ENCODE peak calls at places on chromosomes 6 and 20, in ten cellular contexts. D is endothelial cell; G is BJ; S is spleen; O is transverse colon; W is cardiac fibroblast; H is mesothelial cell of epicardium; B is CD8-positive, alpha-beta T cell; U is fibroblast of pulmonary artery; T is SK-N-SH. Q is an unnamed sample.

GRCh38 chr20:14288341-14289330 is 48.8 kb downstream of the FLRT3 start:
- DNase-seq in D (no peak), G (no peak), S (no peak), O (no peak), W (no peak), H (no peak), B (no peak), U (peak), T (no peak), Q (no peak)

GRCh38 chr6:43950206-43950605 is 177.0 kb downstream of the MRPL14 start:
- DNase-seq in D (no peak), G (no peak), S (peak), O (no peak), W (no peak), H (no peak), B (no peak), U (no peak), T (no peak), Q (no peak)

GRCh38 chr20:63968136-63968927 is 1.4 kb downstream of the ZNF512B start:
- DNase-seq in D (no peak), G (no peak), S (peak), O (peak), W (no peak), H (no peak), B (no peak), U (no peak), T (no peak), Q (no peak)

GRCh38 chr20:1881240-1881835 is 13.9 kb upstream of the SIRPA start:
- DNase-seq in D (no peak), G (no peak), S (peak), O (no peak), W (no peak), H (no peak), B (no peak), U (no peak), T (no peak), Q (no peak)

GRCh38 chr6:75201901-75202672 is 3.8 kb downstream of the COL12A1 start:
- DNase-seq in D (peak), G (no peak), S (peak), O (peak), W (peak), H (no peak), B (no peak), U (peak), T (peak), Q (peak)

GRCh38 chr20:23889775-23890187 is 10.2 kb upstream of the CST5 start:
- DNase-seq in D (peak), G (no peak), S (no peak), O (peak), W (peak), H (no peak), B (peak), U (peak), T (peak), Q (no peak)

GRCh38 chr20:47380481-47380880 is 24.0 kb upstream of the ZMYND8 start:
- DNase-seq in D (no peak), G (no peak), S (no peak), O (no peak), W (peak), H (no peak), B (no peak), U (peak), T (no peak), Q (no peak)

GRCh38 chr6:160069050-160069454 is 52.6 kb upstream of the SLC22A1 start:
- DNase-seq in D (no peak), G (no peak), S (no peak), O (peak), W (no peak), H (no peak), B (peak), U (no peak), T (no peak), Q (no peak)

GRCh38 chr20:60055740-60056139 is 97.5 kb downstream of the CDH26 start:
- DNase-seq in D (no peak), G (no peak), S (peak), O (peak), W (no peak), H (no peak), B (peak), U (no peak), T (no peak), Q (no peak)

GRCh38 chr6:27230758-27231111 is 16.8 kb upstream of the PRSS16 start:
- DNase-seq in D (no peak), G (no peak), S (no peak), O (no peak), W (no peak), H (no peak), B (no peak), U (no peak), T (no peak), Q (no peak)

GRCh38 chr6:74596586-74596985 is 609.3 kb downstream of the COL12A1 start:
- DNase-seq in D (no peak), G (peak), S (no peak), O (no peak), W (no peak), H (no peak), B (no peak), U (no peak), T (no peak), Q (no peak)

GRCh38 chr20:36043892-36044515 is 75.6 kb downstream of the CNBD2 start:
- DNase-seq in D (no peak), G (no peak), S (no peak), O (no peak), W (no peak), H (no peak), B (no peak), U (no peak), T (no peak), Q (no peak)

GRCh38 chr6:112691289-112691688 is 344.2 kb downstream of the RFPL4B start:
- DNase-seq in D (no peak), G (peak), S (no peak), O (no peak), W (peak), H (no peak), B (no peak), U (peak), T (peak), Q (no peak)

GRCh38 chr6:54910326-54910952 is 63.9 kb downstream of the FAM83B start:
- DNase-seq in D (no peak), G (no peak), S (no peak), O (peak), W (peak), H (no peak), B (no peak), U (no peak), T (no peak), Q (no peak)

GRCh38 chr6:31203345-31203979 is 33.0 kb upstream of the POU5F1 start:
- DNase-seq in D (no peak), G (no peak), S (no peak), O (peak), W (peak), H (no peak), B (peak), U (peak), T (no peak), Q (no peak)

GRCh38 chr20:38805958-38806854 is 709 bp downstream of the PPP1R16B start:
- DNase-seq in D (peak), G (no peak), S (peak), O (peak), W (no peak), H (no peak), B (peak), U (no peak), T (peak), Q (no peak)

DNA sequence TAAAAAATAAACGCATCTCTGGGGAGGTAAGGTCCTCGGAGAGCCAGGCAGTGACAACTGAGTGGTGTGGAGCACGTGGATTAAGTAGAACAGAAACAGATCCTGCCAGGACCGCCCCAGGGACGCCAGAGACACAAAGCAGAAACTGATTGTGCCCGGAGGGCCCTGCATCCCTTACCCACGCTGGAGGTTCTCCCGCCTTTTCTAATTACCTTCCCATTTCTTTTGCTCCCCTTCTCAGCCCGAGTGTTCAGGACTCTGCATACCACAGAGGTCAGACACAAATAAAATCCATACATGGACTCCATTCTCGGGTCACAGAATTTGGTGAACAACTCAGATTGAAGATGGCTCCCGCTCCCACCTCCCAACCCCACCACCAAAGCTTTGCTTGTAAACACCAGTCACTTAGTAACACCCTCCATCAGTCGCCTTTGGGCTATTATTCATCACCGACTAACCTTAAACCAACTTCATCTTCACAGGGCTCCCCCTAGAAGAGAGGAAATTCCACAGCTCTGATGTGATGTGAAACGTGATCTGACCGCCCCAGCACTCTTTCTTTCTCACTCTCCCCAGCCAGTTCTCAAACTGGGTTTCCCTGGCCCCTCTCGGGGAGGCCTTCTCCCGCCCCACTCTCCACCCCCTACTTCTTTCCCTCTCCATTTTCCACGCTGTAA is 32.6 kb upstream of the PIM1 start:
- DNase-seq in D (peak), G (peak), S (no peak), O (no peak), W (peak), H (peak), B (no peak), U (peak), T (peak), Q (no peak)
- TF ChIP-seq CTCF in D (no peak), G (no peak), S (no peak), O (no peak), W (no peak), H (no peak), B (no peak), U (no peak), T (no peak), Q (no peak)

GRCh38 chr20:58245931-58246330 is 17.5 kb upstream of the ANKRD60 start:
- DNase-seq in D (no peak), G (no peak), S (no peak), O (no peak), W (no peak), H (no peak), B (no peak), U (no peak), T (no peak), Q (no peak)

GRCh38 chr20:58244517-58245030 is 16.1 kb upstream of the ANKRD60 start:
- DNase-seq in D (no peak), G (no peak), S (no peak), O (no peak), W (no peak), H (no peak), B (no peak), U (no peak), T (no peak), Q (no peak)

GRCh38 chr20:58243653-58244410 is 15.4 kb upstream of the ANKRD60 start:
- DNase-seq in D (no peak), G (no peak), S (no peak), O (no peak), W (no peak), H (no peak), B (no peak), U (peak), T (no peak), Q (no peak)

GRCh38 chr20:58245181-58245891 is 16.9 kb upstream of the ANKRD60 start:
- DNase-seq in D (no peak), G (no peak), S (no peak), O (no peak), W (no peak), H (no peak), B (no peak), U (no peak), T (no peak), Q (no peak)

DNA sequence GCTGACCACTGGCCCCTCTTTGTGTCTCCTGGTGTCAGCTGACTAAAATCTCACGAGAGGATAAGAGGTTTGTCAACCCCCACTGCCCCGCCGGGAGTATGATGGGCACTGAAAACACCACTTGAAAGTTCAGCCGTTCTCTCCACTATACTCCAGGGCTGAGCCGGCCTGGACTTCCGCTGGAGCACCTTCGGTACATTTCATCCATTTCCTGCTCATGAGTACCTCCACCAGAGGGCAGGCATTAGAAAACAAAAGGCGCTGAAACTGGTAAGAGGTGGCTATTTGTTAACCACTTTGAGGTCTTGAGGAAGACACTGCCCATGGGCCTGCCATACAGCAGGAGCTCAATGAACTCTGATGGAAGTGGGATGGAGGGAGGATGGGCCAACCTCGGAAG is 17.9 kb upstream of the ANKRD60 start:
- DNase-seq in D (peak), G (no peak), S (no peak), O (no peak), W (peak), H (no peak), B (no peak), U (peak), T (no peak), Q (no peak)
- TF ChIP-seq CTCF in D (peak), G (peak), S (no peak), O (no peak), W (peak), H (peak), B (no peak), U (peak), T (peak), Q (peak)

DNA sequence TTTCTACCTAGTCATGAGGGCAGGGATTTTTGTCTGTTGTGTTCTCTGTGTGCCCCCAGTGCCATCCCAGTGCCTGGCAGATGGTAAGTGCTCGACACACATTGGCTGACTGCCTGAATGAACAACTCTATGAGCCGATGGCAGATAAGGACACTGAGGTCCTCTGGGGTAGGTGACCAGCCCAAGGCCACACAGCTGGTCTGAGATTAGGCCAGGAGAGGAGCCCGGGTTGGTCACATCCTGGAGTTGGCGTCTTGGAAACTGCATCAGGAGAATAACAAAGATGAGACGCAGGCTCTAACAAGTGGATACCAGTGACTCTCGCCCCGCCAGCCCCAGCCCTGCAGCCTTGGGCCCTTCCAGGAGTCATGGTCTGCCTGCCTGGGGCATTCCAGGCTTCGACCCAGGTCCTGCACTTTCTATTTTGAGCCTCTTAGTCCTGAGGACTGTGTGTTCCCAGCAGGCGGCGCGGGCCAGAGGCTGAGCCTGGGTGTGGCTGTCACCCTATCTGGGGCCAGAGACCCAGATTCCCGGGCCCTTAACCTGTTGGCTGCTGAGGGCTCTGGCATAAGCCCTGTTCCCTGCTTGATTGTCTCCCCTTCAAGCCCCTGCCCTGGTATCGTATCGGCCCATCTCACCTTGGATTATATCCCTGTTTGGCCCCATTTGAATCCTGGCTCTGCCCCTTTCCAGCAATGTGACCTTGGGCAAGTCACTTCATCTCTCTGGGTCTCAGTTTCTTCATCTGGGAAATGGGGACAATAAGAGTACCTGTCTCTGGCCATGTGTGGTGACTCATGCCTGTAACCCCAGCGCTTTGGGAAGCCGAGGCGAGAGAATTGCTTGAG is 88.3 kb downstream of the CEBPB start:
- DNase-seq in D (no peak), G (no peak), S (peak), O (peak), W (peak), H (no peak), B (no peak), U (peak), T (no peak), Q (no peak)
- TF ChIP-seq CTCF in D (no peak), G (peak), S (no peak), O (peak), W (peak), H (no peak), B (no peak), U (no peak), T (no peak), Q (no peak)

DNA sequence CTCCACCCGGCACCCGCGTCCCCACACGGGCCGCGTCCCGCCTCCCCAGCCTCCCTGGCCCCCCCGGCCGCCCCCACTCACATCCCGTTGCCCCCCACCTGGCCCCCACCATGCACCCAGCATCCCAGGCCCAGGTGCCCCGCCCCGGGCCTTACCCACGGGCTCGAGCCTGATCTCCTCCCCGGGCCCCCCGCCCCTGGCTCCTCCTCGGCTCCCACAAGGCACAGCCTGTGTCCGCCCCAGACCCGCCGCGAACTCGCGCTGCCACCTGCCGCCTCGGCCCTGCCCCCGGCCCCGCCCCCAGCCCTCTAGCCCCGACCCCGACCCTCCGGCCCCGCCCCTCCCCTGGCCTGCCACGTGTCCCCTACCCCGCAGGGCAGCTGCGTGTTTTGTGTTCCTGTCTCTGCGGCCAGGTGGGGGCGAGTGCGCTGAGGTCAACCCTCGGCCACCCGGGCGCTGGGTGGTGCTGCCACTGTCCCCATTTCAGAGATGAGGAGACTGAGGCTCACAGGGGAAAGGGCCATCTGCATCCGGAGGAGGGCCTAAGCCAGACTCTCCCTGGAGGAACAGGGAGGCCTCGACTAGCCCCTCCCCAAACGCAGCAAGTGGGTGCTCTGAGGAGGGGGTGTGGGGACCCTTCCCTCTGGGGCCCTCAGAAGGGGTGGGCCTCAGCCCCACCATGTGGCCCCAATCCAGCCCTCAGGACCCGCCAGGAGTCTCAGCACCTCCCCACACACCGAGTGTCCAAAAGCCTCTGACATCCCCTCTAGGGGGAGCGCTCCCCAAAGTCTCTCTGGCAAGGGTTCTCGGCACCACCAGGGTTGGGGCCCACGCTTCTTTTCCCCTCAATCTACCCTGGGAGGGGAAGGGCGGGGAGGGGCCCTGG is 99.8 kb downstream of the TAF4 start:
- DNase-seq in D (no peak), G (no peak), S (peak), O (no peak), W (no peak), H (no peak), B (no peak), U (no peak), T (peak), Q (no peak)
- TF ChIP-seq CTCF in D (no peak), G (peak), S (no peak), O (no peak), W (no peak), H (no peak), B (no peak), U (no peak), T (no peak), Q (no peak)

DNA sequence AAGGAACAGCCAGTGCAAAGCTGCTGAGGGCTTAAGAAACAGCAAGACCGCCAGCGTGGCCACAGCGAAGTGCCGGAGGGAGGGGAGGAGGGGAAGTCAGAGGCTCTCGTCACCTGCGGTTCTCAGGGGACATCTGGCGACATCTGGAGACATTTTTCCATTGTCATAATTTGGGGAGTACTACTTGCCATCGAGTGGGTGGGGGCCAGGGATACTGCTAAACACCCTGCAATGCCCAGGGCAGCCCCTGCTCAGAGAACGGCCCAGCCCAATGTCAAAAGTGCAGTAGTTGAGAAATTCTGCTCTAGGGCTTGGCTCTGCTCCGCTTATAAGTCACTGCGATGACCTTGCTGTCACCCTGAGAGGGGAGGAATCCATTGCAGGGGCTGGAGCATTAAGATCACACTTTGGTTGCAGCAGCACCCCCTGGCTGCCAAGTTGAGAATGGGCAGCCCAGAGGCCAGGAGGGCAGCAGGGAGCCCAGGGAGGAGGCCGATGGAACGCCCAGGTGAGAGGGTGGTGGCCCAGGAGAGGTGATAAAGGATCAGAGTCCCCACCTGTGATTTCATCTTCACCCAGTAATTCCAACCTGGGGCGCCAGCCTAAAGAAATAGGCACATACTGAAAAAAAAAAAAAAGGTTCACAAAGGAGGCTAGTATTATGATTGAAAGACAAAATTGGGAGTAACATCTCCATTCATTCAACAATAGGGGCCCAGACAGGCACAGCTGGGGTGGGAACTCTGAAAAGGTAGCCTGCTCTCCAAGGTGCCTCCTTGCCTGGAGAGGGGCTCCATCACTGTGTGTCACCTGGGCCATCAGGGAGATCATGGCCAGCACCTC is 218.2 kb downstream of the BMP7 start:
- DNase-seq in D (peak), G (no peak), S (no peak), O (peak), W (peak), H (no peak), B (no peak), U (peak), T (peak), Q (no peak)
- TF ChIP-seq CTCF in D (peak), G (peak), S (no peak), O (peak), W (no peak), H (peak), B (no peak), U (peak), T (peak), Q (peak)